ENCODE peak calls at places on chromosomes 4 and X, in five cellular contexts. D is endothelial cell; A is RWPE2; O is cardiac fibroblast; V is stimulated activated CD4-positive, alpha-beta T cell treated with anti-CD3 and anti-CD28 coated beads, Interleukin-4, amount 100 ng/mL, for 1 hour. K is an unnamed sample.

GRCh38 chr4:161696957-161697356 is 466.8 kb downstream of the FSTL5 start:
- DNase-seq in D (peak), A (no peak), O (no peak), V (no peak), K (no peak)

GRCh38 chr4:16505726-16506125 is 279.5 kb upstream of the TAPT1 start:
- DNase-seq in D (peak), A (no peak), O (peak), V (no peak), K (no peak)

GRCh38 chr4:156347412-156348075 is 393.9 kb upstream of the CTSO start:
- DNase-seq in D (no peak), A (no peak), O (no peak), V (no peak), K (no peak)

GRCh38 chrX:13587791-13588477 is 18.5 kb downstream of the EGFL6 start:
- DNase-seq in D (no peak), A (no peak), O (no peak), V (no peak), K (no peak)

GRCh38 chr4:113355550-113356371 is 306.3 kb downstream of the ANK2 start:
- DNase-seq in D (no peak), A (no peak), O (peak), V (peak), K (no peak)

GRCh38 chr4:77052352-77052751 is 23.4 kb downstream of the CCNI start:
- DNase-seq in D (peak), A (no peak), O (peak), V (peak), K (peak)

GRCh38 chr4:55947912-55948725 is 626 bp upstream of the CEP135 start:
- DNase-seq in D (peak), A (no peak), O (peak), V (peak), K (no peak)

GRCh38 chrX:52346462-52347165 is 22.2 kb upstream of the XAGE2 start:
- DNase-seq in D (no peak), A (no peak), O (no peak), V (peak), K (no peak)

GRCh38 chr4:57195622-57196021 is 85.4 kb upstream of the IGFBP7 start:
- DNase-seq in D (no peak), A (no peak), O (no peak), V (no peak), K (no peak)

GRCh38 chrX:24877854-24878650 is 137.7 kb downstream of the ARX start:
- DNase-seq in D (no peak), A (no peak), O (no peak), V (no peak), K (no peak)

GRCh38 chr4:7813674-7814073 is 126.0 kb downstream of the AFAP1 start:
- DNase-seq in D (no peak), A (no peak), O (peak), V (no peak), K (no peak)

GRCh38 chrX:135389717-135390116 is 32.0 kb upstream of the SMIM10L2A start:
- DNase-seq in D (no peak), A (peak), O (no peak), V (no peak), K (no peak)

GRCh38 chr4:38757945-38758344 is 24.8 kb downstream of the TLR10 start:
- DNase-seq in D (no peak), A (no peak), O (no peak), V (no peak), K (no peak)

GRCh38 chr4:95250544-95251137 is 298.1 kb downstream of the UNC5C start:
- DNase-seq in D (no peak), A (no peak), O (no peak), V (no peak), K (no peak)

GRCh38 chr4:39655206-39655605 is 16.5 kb upstream of the SMIM14 start:
- DNase-seq in D (no peak), A (no peak), O (peak), V (no peak), K (no peak)

GRCh38 chrX:133461226-133461625 is 45.9 kb upstream of the GPC4 start:
- DNase-seq in D (no peak), A (no peak), O (no peak), V (no peak), K (no peak)

GRCh38 chrX:147476008-147476407 is 435.7 kb upstream of the FMR1 start:
- DNase-seq in D (peak), A (no peak), O (no peak), V (no peak), K (peak)

GRCh38 chr4:1717129-1718094 is 3.7 kb downstream of the TMEM129 start:
- DNase-seq in D (no peak), A (peak), O (no peak), V (no peak), K (no peak)

GRCh38 chrX:10582945-10583344 is 37.4 kb downstream of the MID1 start:
- DNase-seq in D (no peak), A (no peak), O (peak), V (no peak), K (no peak)

GRCh38 chr4:35772291-35772690 is 472.0 kb downstream of the ARAP2 start:
- DNase-seq in D (no peak), A (no peak), O (no peak), V (no peak), K (no peak)

GRCh38 chr4:81827568-81828202 is 356.0 kb upstream of the RASGEF1B start:
- DNase-seq in D (no peak), A (no peak), O (no peak), V (peak), K (no peak)

GRCh38 chrX:72609313-72609712 is 36.7 kb upstream of the HDAC8 start:
- DNase-seq in D (no peak), A (no peak), O (peak), V (no peak), K (no peak)

GRCh38 chr4:82773049-82773448 is 25.5 kb downstream of the SCD5 start:
- DNase-seq in D (no peak), A (no peak), O (no peak), V (no peak), K (no peak)

GRCh38 chr4:22515145-22515887 is 550 bp downstream of the ADGRA3 start:
- DNase-seq in D (peak), A (peak), O (peak), V (peak), K (peak)

GRCh38 chr4:114879916-114880315 is 233.5 kb downstream of the NDST4 start:
- DNase-seq in D (no peak), A (no peak), O (no peak), V (no peak), K (peak)

GRCh38 chr4:164136181-164136616 is 617.7 kb upstream of the SMIM31 start:
- DNase-seq in D (no peak), A (no peak), O (no peak), V (no peak), K (peak)

GRCh38 chr4:1044469-1045192 is 33.2 kb downstream of the FGFRL1 start:
- DNase-seq in D (no peak), A (peak), O (no peak), V (no peak), K (no peak)

GRCh38 chrX:134929813-134930212 is 61.0 kb upstream of the SMIM10 start:
- DNase-seq in D (no peak), A (no peak), O (no peak), V (no peak), K (no peak)

GRCh38 chrX:56026816-56027215 is 205.3 kb upstream of the KLF8 start:
- DNase-seq in D (no peak), A (no peak), O (no peak), V (no peak), K (no peak)

K was measured in NCI-H1930.